ENCODE peak calls at places on chromosomes 12 and 14, in seven cellular contexts. D is colonic mucosa; B is activated B cell treated with CpG ODN at 0.5 μM for 24 hours; S is CD4-positive, alpha-beta T cell; K is D721Med; T is psoas muscle; P is foreskin fibroblast. X is an unnamed sample.

GRCh38 chr14:105944632-105945610 is 418.5 kb downstream of the TMEM121 start:
- DNase-seq in D (peak), T (peak), P (no peak), K (no peak), B (peak), S (peak), X (no peak)

GRCh38 chr14:102280376-102280962 is 24.5 kb downstream of the MOK start:
- DNase-seq in D (no peak), P (peak), B (no peak), S (no peak), T (no peak), K (no peak), X (no peak)

GRCh38 chr12:5988088-5988487 is 43.0 kb upstream of the ANO2 start:
- DNase-seq in T (no peak), P (no peak), B (no peak), K (no peak), S (no peak), D (no peak), X (no peak)

GRCh38 chr12:1644523-1645438 is 15.8 kb downstream of the WNT5B start:
- DNase-seq in T (peak), D (peak), P (peak), K (peak), B (no peak), S (no peak), X (no peak)

GRCh38 chr12:39627914-39628313 is 8.3 kb upstream of the ABCD2 start:
- DNase-seq in P (no peak), D (no peak), T (no peak), B (no peak), S (no peak), K (no peak), X (no peak)

GRCh38 chr12:55930771-55931316 is at the start of gene DGKA:
- DNase-seq in D (peak), P (peak), T (peak), B (peak), K (no peak), S (peak), X (no peak)

GRCh38 chr12:916240-916639 is 33.3 kb downstream of the RAD52 start:
- DNase-seq in D (peak), S (peak), T (peak), B (peak), K (no peak), P (no peak), X (no peak)

GRCh38 chr12:40105265-40105514 is 691 bp downstream of the SLC2A13 start:
- DNase-seq in K (no peak), D (no peak), S (no peak), T (no peak), P (no peak), B (no peak), X (no peak)

GRCh38 chr14:69768873-69769272 is 1.9 kb downstream of the SRSF5 start:
- DNase-seq in S (no peak), P (no peak), B (no peak), K (no peak), D (no peak), T (no peak), X (no peak)

GRCh38 chr12:3326850-3327780 is 163.9 kb upstream of the PRMT8 start:
- DNase-seq in S (no peak), B (no peak), K (no peak), T (no peak), D (no peak), P (no peak), X (no peak)

GRCh38 chr14:69953266-69953905 is 74.2 kb downstream of the SMOC1 start:
- DNase-seq in P (no peak), D (no peak), T (no peak), B (no peak), S (no peak), K (no peak), X (no peak)

GRCh38 chr12:54428050-54429013 is 9.3 kb upstream of the ITGA5 start:
- DNase-seq in B (no peak), P (peak), D (no peak), K (no peak), S (no peak), T (no peak), X (no peak)

GRCh38 chr12:130068741-130069140 is 93.5 kb upstream of the FZD10 start:
- DNase-seq in P (no peak), B (no peak), D (no peak), S (no peak), T (no peak), K (no peak), X (no peak)

GRCh38 chr12:49068879-49069506 is 786 bp downstream of the RHEBL1 start:
- DNase-seq in D (no peak), K (no peak), P (no peak), S (no peak), B (no peak), T (no peak), X (no peak)

GRCh38 chr12:50239355-50239891 is 43.9 kb downstream of the LIMA1 start:
- DNase-seq in K (no peak), P (no peak), B (no peak), D (no peak), S (no peak), T (no peak), X (no peak)

GRCh38 chr12:89351489-89352241 is 636 bp downstream of the DUSP6 start:
- DNase-seq in T (peak), P (no peak), D (peak), K (no peak), B (peak), S (peak), X (peak)

GRCh38 chr12:23001487-23001886 is 376.5 kb downstream of the ETNK1 start:
- DNase-seq in D (no peak), T (no peak), B (no peak), P (no peak), S (no peak), K (no peak), X (no peak)

GRCh38 chr12:7433276-7433822 is 10.6 kb downstream of the CD163L1 start:
- DNase-seq in S (no peak), D (no peak), K (no peak), P (peak), B (no peak), T (no peak), X (no peak)

GRCh38 chr14:96494331-96494730 is 7.9 kb upstream of the PAPOLA start:
- DNase-seq in S (no peak), T (no peak), D (no peak), P (no peak), K (no peak), B (no peak), X (no peak)

GRCh38 chr12:75554556-75554880 is 43.1 kb upstream of the KRR1 start:
- DNase-seq in D (no peak), B (no peak), T (no peak), P (no peak), K (no peak), S (no peak), X (no peak)

GRCh38 chr12:122111070-122111750 is 32.7 kb downstream of the MLXIP start:
- DNase-seq in K (no peak), P (no peak), S (no peak), D (peak), B (no peak), T (no peak), X (no peak)

GRCh38 chr12:122117979-122118378 is 39.4 kb downstream of the MLXIP start:
- DNase-seq in K (no peak), D (no peak), T (no peak), B (no peak), S (no peak), P (no peak), X (no peak)

GRCh38 chr12:122121341-122122192 is 43.0 kb downstream of the MLXIP start:
- DNase-seq in K (no peak), D (no peak), S (no peak), P (no peak), T (no peak), B (no peak), X (no peak)

GRCh38 chr12:122116707-122117535 is 38.4 kb downstream of the MLXIP start:
- DNase-seq in T (no peak), D (peak), K (no peak), P (no peak), S (no peak), B (no peak), X (no peak)
- TF ChIP-seq CTCF in T (no peak), D (no peak), K (no peak), P (no peak), S (no peak), B (no peak), X (no peak)

GRCh38 chr14:103547941-103548462 is 14.5 kb downstream of the BAG5 start:
- DNase-seq in S (no peak), D (no peak), P (no peak), T (peak), K (no peak), B (no peak), X (no peak)
- TF ChIP-seq CTCF in S (no peak), D (no peak), P (no peak), T (no peak), K (no peak), B (no peak), X (no peak)

GRCh38 chr14:77760381-77761204 is at the start of gene SNW1:
- DNase-seq in P (peak), D (peak), B (peak), K (peak), T (peak), S (peak), X (peak)
- TF ChIP-seq CTCF in P (no peak), D (no peak), B (no peak), K (no peak), T (no peak), S (no peak), X (peak)

DNA sequence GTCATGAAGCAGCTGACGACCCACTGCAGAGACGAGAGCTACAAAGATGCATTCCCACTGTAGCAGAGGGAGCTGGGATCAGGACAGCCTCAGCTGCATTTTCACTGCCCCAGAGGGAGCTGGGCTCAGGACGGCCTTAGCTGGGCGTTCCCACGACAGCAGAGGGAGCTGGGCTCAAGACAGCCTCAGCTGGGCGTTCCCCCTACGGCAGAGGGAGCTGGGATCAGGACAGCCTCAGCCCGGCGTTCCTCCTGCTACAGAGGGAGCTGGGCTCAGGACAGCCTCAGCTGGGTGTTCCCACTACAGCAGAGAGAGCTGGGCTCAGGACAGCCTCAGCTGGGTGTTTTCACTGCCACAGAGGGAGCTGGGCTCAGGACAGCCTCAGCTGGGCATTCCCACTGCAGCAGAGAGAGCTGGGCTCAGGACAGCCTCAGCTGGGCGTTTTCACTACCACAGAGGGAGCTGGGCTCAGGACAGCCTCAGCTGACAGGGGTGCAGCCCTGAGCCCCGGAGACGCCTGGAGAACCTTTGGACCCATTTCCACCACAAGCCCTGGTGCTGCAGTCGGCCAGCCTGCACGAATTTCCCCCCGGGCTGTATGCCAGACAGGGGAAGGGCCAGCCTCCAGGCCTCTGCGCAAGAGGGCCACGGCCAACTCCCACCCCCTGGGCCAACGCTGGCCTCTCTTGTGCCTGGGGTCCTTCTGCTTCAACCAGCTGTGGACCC is 2.8 kb upstream of the C14orf180 start:
- DNase-seq in B (no peak), S (no peak), P (no peak), K (no peak), T (no peak), D (peak), X (no peak)
- TF ChIP-seq CTCF in B (no peak), S (no peak), P (no peak), K (no peak), T (no peak), D (no peak), X (no peak)

GRCh38 chr14:52314521-52315354 is 626 bp downstream of the PTGER2 start:
- DNase-seq in K (no peak), D (peak), B (peak), P (peak), T (peak), S (peak), X (peak)

GRCh38 chr14:52315355-52315718 is 1.2 kb downstream of the PTGER2 start:
- DNase-seq in T (no peak), S (no peak), P (no peak), B (no peak), D (no peak), K (no peak), X (no peak)

GRCh38 chr14:52318057-52318456 is 3.9 kb downstream of the PTGER2 start:
- DNase-seq in S (no peak), B (no peak), T (no peak), D (no peak), P (no peak), K (no peak), X (no peak)

GRCh38 chr14:52313903-52314481 is at the start of gene PTGER2:
- DNase-seq in K (peak), D (peak), T (peak), P (peak), S (peak), B (peak), X (peak)

GRCh38 chr14:52318829-52319604 is 4.9 kb downstream of the PTGER2 start:
- DNase-seq in D (no peak), P (no peak), B (no peak), S (no peak), K (no peak), T (no peak), X (no peak)
- TF ChIP-seq CTCF in D (no peak), P (no peak), B (no peak), S (no peak), K (no peak), T (no peak), X (no peak)

GRCh38 chr14:54642950-54643695 is 76.2 kb downstream of the SAMD4A start:
- DNase-seq in S (no peak), K (no peak), T (no peak), B (no peak), P (no peak), D (no peak), X (no peak)
- TF ChIP-seq CTCF in S (no peak), K (peak), T (no peak), B (no peak), P (peak), D (no peak), X (peak)

GRCh38 chr12:126342866-126343265 is 1277.6 kb downstream of the AACS start:
- DNase-seq in S (no peak), T (no peak), P (no peak), B (no peak), K (no peak), D (no peak), X (no peak)

GRCh38 chr12:126347421-126347820 is 1282.2 kb downstream of the AACS start:
- DNase-seq in B (no peak), S (no peak), D (no peak), T (no peak), P (no peak), K (no peak), X (no peak)

GRCh38 chr12:126349383-126349782 is 1284.1 kb downstream of the AACS start:
- DNase-seq in B (no peak), P (no peak), S (no peak), T (no peak), D (no peak), K (no peak), X (no peak)

GRCh38 chr12:126343352-126343751 is 1278.1 kb downstream of the AACS start:
- DNase-seq in T (no peak), B (no peak), S (no peak), K (no peak), D (no peak), P (no peak), X (no peak)

DNA sequence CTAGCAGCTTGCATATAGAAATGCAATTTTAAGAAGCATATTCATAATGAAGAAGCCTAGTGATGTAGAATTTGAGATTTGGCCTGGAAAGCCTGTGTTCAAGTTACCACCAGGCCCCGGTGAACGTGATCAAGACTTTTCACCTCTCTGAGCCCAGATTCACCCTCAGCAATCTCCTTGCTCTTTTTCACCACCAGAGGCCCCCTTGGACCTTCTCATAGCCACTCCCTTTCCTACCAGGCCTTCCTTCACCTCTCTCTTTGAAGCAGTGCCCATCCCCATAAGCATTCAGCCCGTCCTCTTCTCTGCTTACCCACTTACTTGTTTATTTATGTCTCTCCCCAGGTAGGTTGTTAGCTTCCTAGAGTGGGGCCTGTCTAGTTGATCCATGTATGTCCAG is 1280.9 kb downstream of the AACS start:
- DNase-seq in B (no peak), T (no peak), K (no peak), P (no peak), D (no peak), S (no peak), X (no peak)
- TF ChIP-seq CTCF in B (no peak), T (no peak), K (no peak), P (no peak), D (no peak), S (no peak), X (no peak)